ENCODE peak calls at places on chromosomes 5 and 9, in nine cellular contexts. A, F, E, G, J, K, Q, M and P are unnamed samples.

GRCh38 chr5:58681943-58682342 is 99.1 kb downstream of the RAB3C start:
- DNase-seq in Q (no peak), J (no peak), E (no peak), A (no peak), K (no peak), M (no peak), G (no peak), F (no peak), P (no peak)

GRCh38 chr9:76257224-76257794 is 136.9 kb downstream of the RFK start:
- DNase-seq in J (no peak), A (peak), K (no peak), F (peak), Q (peak), M (no peak), G (no peak), E (no peak), P (no peak)

GRCh38 chr5:35622974-35623373 is 5.3 kb downstream of the SPEF2 start:
- DNase-seq in M (no peak), Q (no peak), F (no peak), E (no peak), J (no peak), G (no peak), A (no peak), K (no peak), P (no peak)

GRCh38 chr5:65769539-65769938 is 47.5 kb downstream of the NLN start:
- DNase-seq in E (peak), M (peak), Q (no peak), F (peak), A (peak), J (peak), G (no peak), K (no peak), P (no peak)

GRCh38 chr5:31396611-31397295 is 135.1 kb downstream of the DROSHA start:
- DNase-seq in F (no peak), M (no peak), Q (no peak), G (no peak), J (no peak), K (no peak), E (no peak), A (no peak), P (no peak)

GRCh38 chr5:38673671-38674071 is 117.2 kb upstream of the LIFR start:
- DNase-seq in E (no peak), G (no peak), M (peak), K (no peak), F (peak), J (no peak), Q (no peak), A (no peak), P (no peak)

GRCh38 chr5:157273131-157273556 is 7.2 kb downstream of the CYFIP2 start:
- DNase-seq in M (no peak), K (no peak), J (no peak), F (no peak), Q (no peak), E (no peak), A (no peak), G (peak), P (no peak)

GRCh38 chr5:175248416-175248905 is 195.5 kb downstream of the DRD1 start:
- DNase-seq in F (no peak), E (no peak), A (no peak), M (no peak), J (no peak), Q (no peak), G (no peak), K (no peak), P (no peak)

GRCh38 chr5:142821733-142822487 is 51.7 kb downstream of the ARHGAP26 start:
- DNase-seq in F (peak), J (peak), G (no peak), A (peak), M (peak), K (no peak), E (peak), Q (no peak), P (no peak)

GRCh38 chr5:132663771-132664695 is 6.1 kb downstream of the IL13 start:
- DNase-seq in A (no peak), F (no peak), E (no peak), K (no peak), J (no peak), M (no peak), Q (no peak), G (peak), P (no peak)

GRCh38 chr9:81083062-81083461 is 606.3 kb downstream of the TLE1 start:
- DNase-seq in E (no peak), J (no peak), K (no peak), M (no peak), G (no peak), F (peak), A (peak), Q (no peak), P (no peak)

GRCh38 chr9:3658964-3659363 is 133.2 kb upstream of the RFX3 start:
- DNase-seq in F (no peak), A (no peak), G (no peak), J (no peak), K (no peak), E (no peak), M (no peak), Q (no peak), P (no peak)

GRCh38 chr5:38506302-38506701 is 50.1 kb downstream of the LIFR start:
- DNase-seq in M (no peak), Q (no peak), K (no peak), J (no peak), E (no peak), F (no peak), A (no peak), G (no peak), P (no peak)

GRCh38 chr9:122360891-122361290 is 9.9 kb upstream of the PTGS1 start:
- DNase-seq in E (no peak), K (no peak), A (peak), M (no peak), G (no peak), Q (no peak), F (no peak), J (no peak), P (no peak)

GRCh38 chr5:33721491-33722245 is 170.1 kb downstream of the ADAMTS12 start:
- DNase-seq in A (no peak), Q (no peak), F (no peak), M (no peak), G (no peak), E (no peak), K (no peak), J (no peak), P (no peak)

GRCh38 chr5:79962580-79963222 is 28.4 kb downstream of the MTX3 start:
- DNase-seq in K (no peak), G (no peak), E (no peak), M (no peak), A (no peak), Q (no peak), F (no peak), J (peak), P (no peak)

GRCh38 chr5:125603321-125603720 is 819.9 kb upstream of the GRAMD2B start:
- DNase-seq in E (no peak), A (no peak), F (no peak), G (no peak), M (no peak), J (peak), K (no peak), Q (no peak), P (no peak)

GRCh38 chr5:172596638-172597231 is 44.3 kb upstream of the NEURL1B start:
- DNase-seq in J (no peak), G (no peak), F (no peak), K (no peak), A (no peak), M (no peak), Q (no peak), E (no peak), P (no peak)

GRCh38 chr5:61347088-61347487 is 15.0 kb downstream of the ZSWIM6 start:
- DNase-seq in J (peak), K (no peak), E (no peak), Q (no peak), F (peak), G (no peak), M (no peak), A (no peak), P (no peak)
- TF ChIP-seq CTCF in J (no peak), K (no peak), E (peak), Q (no peak), F (peak), G (no peak), M (peak), A (no peak), P (no peak)

GRCh38 chr9:16572005-16572727 is 298.3 kb downstream of the BNC2 start:
- DNase-seq in M (no peak), K (no peak), G (no peak), A (no peak), E (no peak), Q (no peak), F (no peak), J (no peak), P (no peak)

GRCh38 chr9:16575878-16576245 is 294.6 kb downstream of the BNC2 start:
- DNase-seq in K (no peak), F (peak), J (no peak), M (no peak), A (peak), G (no peak), E (no peak), Q (no peak), P (no peak)

GRCh38 chr9:16579872-16580432 is 290.5 kb downstream of the BNC2 start:
- DNase-seq in J (no peak), F (no peak), Q (no peak), G (no peak), E (no peak), K (no peak), A (no peak), M (no peak), P (no peak)

GRCh38 chr9:16571127-16571848 is 299.2 kb downstream of the BNC2 start:
- DNase-seq in A (peak), E (no peak), Q (no peak), K (no peak), G (no peak), J (no peak), F (no peak), M (no peak), P (no peak)

GRCh38 chr9:16575142-16575877 is 295.2 kb downstream of the BNC2 start:
- DNase-seq in J (no peak), K (no peak), E (no peak), Q (no peak), A (peak), G (no peak), M (no peak), F (peak), P (no peak)
- TF ChIP-seq CTCF in J (no peak), K (no peak), E (no peak), Q (no peak), A (no peak), G (no peak), M (no peak), F (peak), P (no peak)

GRCh38 chr9:129640086-129640870 is 1.7 kb downstream of the ASB6 start:
- DNase-seq in Q (no peak), K (no peak), G (no peak), M (no peak), E (no peak), J (no peak), F (peak), A (peak), P (peak)
- TF ChIP-seq CTCF in Q (no peak), K (no peak), G (no peak), M (no peak), E (no peak), J (no peak), F (no peak), A (no peak), P (no peak)

GRCh38 chr5:67047180-67047579 is 149.4 kb downstream of the CD180 start:
- DNase-seq in A (no peak), K (no peak), J (no peak), F (no peak), M (no peak), E (no peak), Q (peak), G (no peak), P (no peak)
- TF ChIP-seq CTCF in A (no peak), K (no peak), J (no peak), F (no peak), M (no peak), E (no peak), Q (no peak), G (no peak), P (no peak)

GRCh38 chr9:21695443-21695842 is 107.0 kb upstream of the MTAP start:
- DNase-seq in F (no peak), J (no peak), Q (no peak), K (no peak), E (no peak), A (no peak), M (no peak), G (no peak), P (no peak)
- TF ChIP-seq CTCF in F (no peak), J (no peak), Q (no peak), K (no peak), E (no peak), A (no peak), M (no peak), G (no peak), P (no peak)